ENCODE peak calls at places on chromosome 5, in four cellular contexts. One of them, this sample, is unnamed. For H3K9me3, the result is how much of the 10 kb centered on the place peaks cover.

GRCh38 chr5:133750356-133750755 is 138.0 kb upstream of the FSTL4 start:
- DNase-seq in A549: no peak
- DNase-seq in PC-3: no peak
- DNase-seq in IMR-90: no peak
- DNase-seq in this sample: no peak

GRCh38 chr5:95960802-95961616 is 642 bp downstream of the ELL2 start:
- DNase-seq in PC-3: peak
- DNase-seq in A549: peak
- DNase-seq in IMR-90: peak
- DNase-seq in this sample: no peak

GRCh38 chr5:36696059-36696673 is 89.8 kb downstream of the SLC1A3 start:
- DNase-seq in A549: peak
- DNase-seq in PC-3: peak
- DNase-seq in IMR-90: peak
- DNase-seq in this sample: peak

GRCh38 chr5:98096155-98096554 is 677.3 kb upstream of the RGMB start:
- DNase-seq in PC-3: peak
- DNase-seq in IMR-90: peak
- DNase-seq in A549: no peak
- DNase-seq in this sample: no peak

GRCh38 chr5:106454651-106455415 is 1215.9 kb downstream of the EFNA5 start:
- DNase-seq in A549: peak
- DNase-seq in PC-3: peak
- DNase-seq in IMR-90: peak
- DNase-seq in this sample: peak

GRCh38 chr5:137186759-137187461 is 312.2 kb downstream of the SPOCK1 start:
- DNase-seq in PC-3: peak
- DNase-seq in A549: no peak
- DNase-seq in IMR-90: peak
- DNase-seq in this sample: no peak

GRCh38 chr5:153496835-153497234 is 6.4 kb downstream of the GRIA1 start:
- DNase-seq in A549: peak
- DNase-seq in PC-3: peak
- DNase-seq in IMR-90: peak
- DNase-seq in this sample: no peak

GRCh38 chr5:53089481-53089976 is 20.0 kb downstream of the MOCS2 start:
- DNase-seq in PC-3: peak
- DNase-seq in A549: no peak
- DNase-seq in IMR-90: peak
- DNase-seq in this sample: no peak

GRCh38 chr5:75886706-75887105 is 169.5 kb upstream of the POC5 start:
- DNase-seq in A549: no peak
- DNase-seq in IMR-90: no peak
- DNase-seq in PC-3: peak
- DNase-seq in this sample: no peak

GRCh38 chr5:122844916-122845252 is 529 bp upstream of the SNX24 start:
- DNase-seq in PC-3: no peak
- DNase-seq in IMR-90: peak
- DNase-seq in A549: no peak
- DNase-seq in this sample: no peak

GRCh38 chr5:51034501-51034900 is 348.7 kb upstream of the ISL1 start:
- DNase-seq in IMR-90: no peak
- DNase-seq in PC-3: no peak
- DNase-seq in A549: no peak
- DNase-seq in this sample: no peak

GRCh38 chr5:23084815-23085214 is 231.7 kb upstream of the CDH12 start:
- DNase-seq in A549: peak
- DNase-seq in PC-3: no peak
- DNase-seq in IMR-90: no peak
- DNase-seq in this sample: no peak

GRCh38 chr5:154757647-154758406 is 2.6 kb downstream of the LARP1 start:
- DNase-seq in PC-3: peak
- DNase-seq in IMR-90: peak
- DNase-seq in A549: peak
- DNase-seq in this sample: no peak

GRCh38 chr5:123997354-123998215 is 485.6 kb downstream of the CSNK1G3 start:
- DNase-seq in IMR-90: peak
- DNase-seq in A549: no peak
- DNase-seq in PC-3: peak
- DNase-seq in this sample: peak

GRCh38 chr5:133114933-133115310 is 63.1 kb downstream of the HSPA4 start:
- DNase-seq in PC-3: no peak
- DNase-seq in IMR-90: no peak
- DNase-seq in A549: no peak
- DNase-seq in this sample: no peak

GRCh38 chr5:56026863-56027300 is 32.1 kb upstream of the IL6ST start:
- DNase-seq in PC-3: peak
- DNase-seq in A549: peak
- DNase-seq in IMR-90: peak
- DNase-seq in this sample: peak

GRCh38 chr5:177335043-177335700 is 16.3 kb downstream of the LMAN2 start:
- DNase-seq in A549: no peak
- DNase-seq in IMR-90: no peak
- DNase-seq in PC-3: no peak
- DNase-seq in this sample: no peak

GRCh38 chr5:52989025-52989780 is at the start of gene ITGA2:
- DNase-seq in PC-3: peak
- DNase-seq in A549: peak
- DNase-seq in IMR-90: peak
- DNase-seq in this sample: no peak

GRCh38 chr5:55223219-55223987 is 3.7 kb downstream of the MCIDAS start:
- DNase-seq in A549: no peak
- DNase-seq in PC-3: no peak
- DNase-seq in IMR-90: no peak
- DNase-seq in this sample: no peak

GRCh38 chr5:64074533-64074932 is 91.1 kb upstream of the RNF180 start:
- DNase-seq in PC-3: peak
- DNase-seq in IMR-90: peak
- DNase-seq in A549: peak
- DNase-seq in this sample: peak

GRCh38 chr5:156475831-156476551 is 149.0 kb downstream of the SGCD start:
- DNase-seq in IMR-90: peak
- DNase-seq in A549: peak
- DNase-seq in PC-3: no peak
- DNase-seq in this sample: no peak

GRCh38 chr5:111454198-111454606 is 58.1 kb downstream of the STARD4 start:
- DNase-seq in A549: no peak
- DNase-seq in PC-3: peak
- DNase-seq in IMR-90: peak
- DNase-seq in this sample: peak

GRCh38 chr5:177482359-177482795 is 8.9 kb upstream of the DBN1 start:
- DNase-seq in PC-3: no peak
- DNase-seq in IMR-90: no peak
- DNase-seq in A549: no peak
- DNase-seq in this sample: no peak

GRCh38 chr5:96758621-96759020 is 49.1 kb downstream of the ERAP1 start:
- DNase-seq in PC-3: no peak
- DNase-seq in A549: no peak
- DNase-seq in IMR-90: peak
- DNase-seq in this sample: no peak

DNA sequence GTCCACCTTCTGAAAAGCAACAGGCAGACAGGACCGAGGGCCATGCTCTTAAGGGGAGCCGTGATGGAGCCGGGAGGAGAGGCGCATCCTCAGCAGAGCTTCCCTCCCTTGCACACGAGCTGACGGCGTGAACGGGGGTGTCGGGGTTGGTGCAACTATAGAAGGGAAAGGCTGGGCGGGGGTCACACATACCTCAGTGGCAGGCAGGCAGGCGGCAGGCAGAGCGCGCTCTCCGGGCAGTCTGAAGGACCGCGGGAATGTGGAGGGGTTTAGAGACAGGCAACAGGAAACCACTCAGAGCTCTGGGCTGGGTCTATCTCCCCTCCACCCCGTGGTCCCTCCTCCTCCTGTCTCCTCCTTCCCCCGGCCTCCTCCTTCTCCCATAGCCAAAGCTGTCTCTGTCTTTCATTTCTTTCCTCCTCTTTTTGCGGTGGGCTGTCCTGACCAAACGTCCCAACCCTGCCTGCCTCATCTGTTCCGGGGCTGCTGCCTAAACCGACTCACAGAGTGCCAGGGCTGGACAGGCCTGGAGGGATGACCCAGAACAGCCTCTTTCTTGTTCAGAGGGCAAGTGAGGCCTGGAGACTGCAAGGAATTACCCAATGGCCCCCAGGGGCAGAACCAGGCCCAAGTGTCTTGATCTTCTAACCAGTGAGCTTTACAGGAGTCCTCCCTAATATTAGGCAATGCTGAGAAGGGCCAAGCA is at the start of gene SPARC:
- DNase-seq in PC-3: no peak
- DNase-seq in A549: no peak
- DNase-seq in IMR-90: peak
- DNase-seq in this sample: no peak
- TF ChIP-seq CTCF in PC-3: no peak
- TF ChIP-seq CTCF in A549: no peak
- TF ChIP-seq CTCF in IMR-90: no peak
- TF ChIP-seq CTCF in this sample: no peak

GRCh38 chr5:180235846-180236245 is 26.8 kb upstream of the RASGEF1C start:
- DNase-seq in IMR-90: no peak
- DNase-seq in A549: no peak
- DNase-seq in PC-3: no peak
- DNase-seq in this sample: peak

GRCh38 chr5:180238631-180239030 is 29.6 kb upstream of the RASGEF1C start:
- DNase-seq in IMR-90: no peak
- DNase-seq in PC-3: no peak
- DNase-seq in A549: no peak
- DNase-seq in this sample: no peak

DNA sequence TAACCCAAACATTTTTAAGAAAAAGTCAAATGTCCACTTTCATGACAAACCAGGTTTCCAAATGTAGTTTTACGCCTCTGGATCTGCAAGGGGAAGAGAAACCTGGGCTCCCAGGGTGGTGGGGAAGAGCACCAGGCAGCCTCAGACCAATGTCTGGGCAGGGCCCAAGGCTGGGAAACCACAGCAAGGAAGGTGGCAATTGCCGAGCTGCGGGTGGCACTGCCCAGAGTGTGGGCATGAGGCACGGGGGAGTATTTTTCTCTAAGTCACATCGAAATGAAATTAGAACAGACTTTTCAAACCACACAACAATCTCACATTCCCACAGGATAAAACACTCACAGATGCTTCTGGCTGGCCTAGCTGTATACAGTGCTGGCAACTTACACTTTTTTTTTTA is 32.6 kb upstream of the RASGEF1C start:
- DNase-seq in IMR-90: no peak
- DNase-seq in PC-3: no peak
- DNase-seq in A549: no peak
- DNase-seq in this sample: no peak
- H3K9me3 ChIP-seq in IMR-90: under half
- H3K9me3 ChIP-seq in PC-3: under half
- H3K9me3 ChIP-seq in A549: half or more
- H3K9me3 ChIP-seq in this sample: under half

DNA sequence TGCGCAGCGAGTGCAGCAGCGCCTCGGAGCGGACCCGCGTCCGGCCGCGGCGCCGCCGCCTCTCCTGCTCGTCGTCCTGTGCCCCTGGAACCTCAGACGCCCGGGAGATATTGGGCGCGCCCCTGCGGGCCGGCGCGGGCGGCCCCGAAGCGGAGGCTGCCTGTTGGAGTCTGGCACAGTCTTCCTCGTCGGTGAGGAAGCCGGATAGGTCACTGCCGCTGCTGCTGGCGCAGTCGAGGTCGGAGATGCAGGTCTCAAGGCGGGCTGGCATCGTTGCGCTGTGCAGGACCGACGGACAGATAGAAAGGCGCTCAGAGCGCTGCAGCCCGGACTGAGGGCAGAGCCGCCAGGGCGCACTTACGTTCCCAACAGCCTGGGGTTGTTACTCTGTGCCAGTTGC is 344 bp downstream of the NEUROG1 start:
- DNase-seq in IMR-90: no peak
- DNase-seq in A549: peak
- DNase-seq in PC-3: no peak
- DNase-seq in this sample: no peak
- H3K4me2 ChIP-seq in IMR-90: no peak
- H3K4me2 ChIP-seq in A549: peak
- H3K4me2 ChIP-seq in PC-3: no peak
- H3K4me2 ChIP-seq in this sample: peak

GRCh38 chr5:90793183-90793582 is 234.6 kb downstream of the ADGRV1 start:
- DNase-seq in A549: no peak
- DNase-seq in IMR-90: no peak
- DNase-seq in PC-3: peak
- DNase-seq in this sample: no peak
- TF ChIP-seq CTCF in A549: peak
- TF ChIP-seq CTCF in IMR-90: no peak
- TF ChIP-seq CTCF in PC-3: peak
- TF ChIP-seq CTCF in this sample: peak